ENCODE peak calls at places on chromosomes 1 and 21, in eight cellular contexts. V is ovary, Q is progenitor cell of endocrine pancreas, W is brain microvascular endothelial cell, G is lung, C is H1, H is BE2C, T is GM13977. P is an unnamed sample.

GRCh38 chr1:1273152-1273534 is 511 bp downstream of the UBE2J2 start:
- DNase-seq in G (no peak), V (no peak), T (no peak), H (no peak), W (no peak), Q (no peak), C (no peak), P (no peak)

GRCh38 chr1:179082308-179083030 is 599 bp downstream of the TOR3A start:
- DNase-seq in Q (no peak), W (no peak), V (no peak), G (peak; percentile 34), H (peak; percentile 29), T (peak; percentile 48), C (peak; percentile 69), P (peak; percentile 47)

GRCh38 chr1:28246427-28246832 is 10.5 kb downstream of the ATP5IF1 start:
- DNase-seq in W (no peak), V (no peak), C (no peak), Q (no peak), G (no peak), T (no peak), H (no peak), P (peak; percentile 66)

GRCh38 chr1:6205849-6206845 is at the start of gene RNF207:
- DNase-seq in C (peak; percentile 87), Q (peak; percentile 63), G (peak; percentile 65), H (no peak), W (peak; percentile 54), V (peak; percentile 22), T (peak; percentile 93), P (peak; percentile 71)

GRCh38 chr1:54889132-54889725 is 2.2 kb upstream of the DHCR24 start:
- DNase-seq in G (no peak), T (no peak), Q (no peak), V (no peak), W (no peak), H (no peak), C (no peak), P (no peak)

GRCh38 chr1:87518794-87519193 is 190.1 kb downstream of the LMO4 start:
- DNase-seq in T (no peak), W (no peak), Q (no peak), H (no peak), G (no peak), C (no peak), V (no peak), P (no peak)

GRCh38 chr1:86503477-86504129 is 34.9 kb downstream of the CLCA1 start:
- DNase-seq in C (peak; percentile 62), Q (no peak), V (peak; percentile 73), T (no peak), G (peak; percentile 63), W (no peak), H (no peak), P (no peak)

GRCh38 chr1:40837601-40838000 is 24.6 kb downstream of the CITED4 start:
- DNase-seq in W (no peak), C (no peak), Q (no peak), T (no peak), G (no peak), H (no peak), V (no peak), P (no peak)

GRCh38 chr1:171664976-171665375 is 12.5 kb upstream of the MYOC start:
- DNase-seq in C (no peak), T (no peak), Q (no peak), H (no peak), G (no peak), W (no peak), V (no peak), P (no peak)

GRCh38 chr21:30487336-30487735 is at the start of gene KRTAP19-2:
- DNase-seq in C (no peak), G (no peak), W (no peak), Q (no peak), T (no peak), H (no peak), V (no peak), P (no peak)

GRCh38 chr1:112769611-112770010 is 54.5 kb upstream of the PPM1J start:
- DNase-seq in Q (no peak), V (no peak), G (no peak), H (no peak), T (no peak), C (no peak), W (no peak), P (no peak)

GRCh38 chr21:37748351-37748750 is 167.9 kb downstream of the KCNJ6 start:
- DNase-seq in H (no peak), T (no peak), G (no peak), V (no peak), C (no peak), Q (no peak), W (no peak), P (no peak)

GRCh38 chr21:37742532-37742931 is 173.7 kb downstream of the KCNJ6 start:
- DNase-seq in G (no peak), Q (no peak), T (no peak), H (no peak), V (no peak), C (no peak), W (peak; percentile 39), P (no peak)

GRCh38 chr21:37751268-37751975 is 164.8 kb downstream of the KCNJ6 start:
- DNase-seq in T (no peak), W (peak; percentile 81), V (no peak), G (no peak), H (no peak), Q (no peak), C (no peak), P (no peak)

GRCh38 chr21:37749132-37749531 is 167.1 kb downstream of the KCNJ6 start:
- DNase-seq in T (no peak), Q (no peak), V (no peak), H (no peak), G (no peak), C (no peak), W (no peak), P (no peak)

GRCh38 chr21:37746849-37747248 is 169.4 kb downstream of the KCNJ6 start:
- DNase-seq in H (no peak), T (no peak), Q (no peak), W (no peak), C (no peak), G (no peak), V (no peak), P (no peak)
- TF ChIP-seq CTCF in H (no peak), T (no peak), Q (peak; percentile 15), W (peak; percentile 42), C (no peak), G (no peak), V (no peak), P (no peak)

GRCh38 chr1:182789138-182790076 is at the start of gene NPL:
- DNase-seq in Q (peak; percentile 59), W (peak; percentile 48), G (peak; percentile 86), H (peak; percentile 87), V (peak; percentile 74), C (peak; percentile 87), T (peak; percentile 90), P (peak; percentile 85)
- TF ChIP-seq CTCF in Q (no peak), W (no peak), G (no peak), H (no peak), V (no peak), C (no peak), T (no peak), P (no peak)

GRCh38 chr21:45152265-45152746 is 77.9 kb downstream of the ADARB1 start:
- DNase-seq in C (peak; percentile 58), Q (no peak), T (peak; percentile 85), G (no peak), W (peak; percentile 61), V (no peak), H (peak; percentile 90), P (peak; percentile 90)
- TF ChIP-seq CTCF in C (peak; percentile 61), Q (peak; percentile 23), T (peak; percentile 78), G (peak; percentile 26), W (peak; percentile 85), V (no peak), H (peak; percentile 87), P (peak; percentile 56)

GRCh38 chr1:210264521-210265380 is 32.2 kb downstream of the SERTAD4 start:
- DNase-seq in T (no peak), Q (no peak), C (no peak), W (no peak), G (no peak), V (no peak), H (no peak), P (no peak)
- TF ChIP-seq CTCF in T (no peak), Q (no peak), C (peak; percentile 28), W (peak; percentile 54), G (no peak), V (no peak), H (peak; percentile 62), P (no peak)

GRCh38 chr1:207890136-207890738 is 20.7 kb downstream of the CD34 start:
- DNase-seq in C (no peak), Q (no peak), V (peak; percentile 78), W (peak; percentile 80), T (no peak), G (peak; percentile 47), H (no peak), P (no peak)

GRCh38 chr1:207886227-207886626 is 24.7 kb downstream of the CD34 start:
- DNase-seq in G (no peak), V (no peak), H (no peak), C (no peak), T (no peak), W (no peak), Q (no peak), P (no peak)

GRCh38 chr1:207891148-207891547 is 19.8 kb downstream of the CD34 start:
- DNase-seq in G (no peak), Q (no peak), V (no peak), T (no peak), C (no peak), H (no peak), W (no peak), P (no peak)

GRCh38 chr1:207887542-207887941 is 23.4 kb downstream of the CD34 start:
- DNase-seq in H (no peak), V (no peak), Q (no peak), T (no peak), W (no peak), C (no peak), G (no peak), P (no peak)

GRCh38 chr1:207888647-207889046 is 22.3 kb downstream of the CD34 start:
- DNase-seq in G (no peak), C (no peak), T (no peak), V (no peak), W (peak; percentile 23), H (no peak), Q (no peak), P (no peak)
- TF ChIP-seq CTCF in G (no peak), C (peak; percentile 26), T (no peak), V (no peak), W (peak; percentile 44), H (no peak), Q (peak; percentile 24), P (no peak)

P was measured in activated CD8-positive, alpha-beta T cell treated with anti-CD3 and anti-CD28 coated beads for 36 hours.